ENCODE peak calls at places on chromosomes 5 and 9, in nine cellular contexts. R is AG08396; D is pancreas; F is psoas muscle; Q is stimulated activated CD8-positive, alpha-beta memory T cell treated with anti-CD3 and anti-CD28 coated beads, Interleukin-12 subunit alpha, Interleukin-12 subunit beta, amount 100 ng/mL, for 4 hours; E is CD4-positive, alpha-beta T cell; C is GOT3; I is NB4; X is natural killer cell. Z is an unnamed sample.

GRCh38 chr9:109417585-109418544 is 80.2 kb downstream of the PTPN3 start:
- DNase-seq in R (no peak), D (no peak), F (peak; percentile 25), Q (no peak), E (no peak), C (no peak), I (peak; percentile 71), X (no peak), Z (no peak)

GRCh38 chr9:111634860-111635259 is 3.7 kb downstream of the DNAJC25 start:
- DNase-seq in R (no peak), D (no peak), F (no peak), Q (no peak), E (no peak), C (no peak), I (no peak), X (no peak), Z (no peak)

GRCh38 chr9:86075132-86075807 is 24.1 kb downstream of the GOLM1 start:
- DNase-seq in R (no peak), D (no peak), F (no peak), Q (no peak), E (no peak), C (no peak), I (no peak), X (peak; percentile 29), Z (no peak)

GRCh38 chr5:471750-472058 is 28.7 kb downstream of the EXOC3 start:
- DNase-seq in R (no peak), D (no peak), F (no peak), Q (no peak), E (no peak), C (no peak), I (peak; percentile 62), X (no peak), Z (no peak)

GRCh38 chr5:143134269-143134668 is 269.2 kb downstream of the NR3C1 start:
- DNase-seq in R (no peak), D (no peak), F (no peak), Q (no peak), E (no peak), C (no peak), I (no peak), X (no peak), Z (no peak)

GRCh38 chr9:85960688-85961093 is 19.7 kb downstream of the NAA35 start:
- DNase-seq in R (peak; percentile 5), D (no peak), F (no peak), Q (no peak), E (no peak), C (no peak), I (no peak), X (no peak), Z (no peak)

GRCh38 chr5:118791986-118792734 is 196.2 kb downstream of the DTWD2 start:
- DNase-seq in R (peak; percentile 57), D (no peak), F (no peak), Q (no peak), E (no peak), C (no peak), I (peak; percentile 68), X (no peak), Z (no peak)

GRCh38 chr9:15299374-15299939 is 7.6 kb downstream of the TTC39B start:
- DNase-seq in R (no peak), D (no peak), F (no peak), Q (peak; percentile 28), E (peak; percentile 50), C (no peak), I (no peak), X (peak; percentile 43), Z (peak; percentile 44)

GRCh38 chr9:27539479-27540441 is 10.1 kb upstream of the MOB3B start:
- DNase-seq in R (peak; percentile 45), D (no peak), F (peak; percentile 32), Q (no peak), E (no peak), C (no peak), I (peak; percentile 25), X (no peak), Z (no peak)

GRCh38 chr5:145178667-145179523 is 656.2 kb downstream of the PRELID2 start:
- DNase-seq in R (no peak), D (no peak), F (no peak), Q (no peak), E (no peak), C (no peak), I (no peak), X (no peak), Z (no peak)

GRCh38 chr9:114238919-114239879 is 83.7 kb upstream of the ORM1 start:
- DNase-seq in R (peak; percentile 57), D (no peak), F (no peak), Q (no peak), E (no peak), C (no peak), I (peak; percentile 56), X (no peak), Z (no peak)

GRCh38 chr9:128719919-128720605 is 3.9 kb downstream of the ZDHHC12 start:
- DNase-seq in R (no peak), D (no peak), F (no peak), Q (no peak), E (no peak), C (no peak), I (no peak), X (no peak), Z (no peak)

GRCh38 chr9:114389612-114390368 is 2.0 kb upstream of the AKNA start:
- DNase-seq in R (no peak), D (no peak), F (no peak), Q (no peak), E (no peak), C (no peak), I (peak; percentile 44), X (peak; percentile 29), Z (peak; percentile 26)

GRCh38 chr5:172159016-172159415 is 29.0 kb downstream of the STK10 start:
- DNase-seq in R (no peak), D (no peak), F (no peak), Q (no peak), E (no peak), C (no peak), I (no peak), X (no peak), Z (no peak)

GRCh38 chr9:34995288-34996060 is 5.9 kb downstream of the DNAJB5 start:
- DNase-seq in R (peak; percentile 14), D (no peak), F (peak; percentile 38), Q (no peak), E (no peak), C (no peak), I (peak; percentile 81), X (no peak), Z (no peak)

GRCh38 chr9:107566596-107566995 is 77.0 kb upstream of the KLF4 start:
- DNase-seq in R (no peak), D (no peak), F (no peak), Q (no peak), E (no peak), C (no peak), I (no peak), X (no peak), Z (no peak)

GRCh38 chr5:76601470-76601869 is 21.7 kb downstream of the F2RL2 start:
- DNase-seq in R (peak; percentile 57), D (no peak), F (no peak), Q (no peak), E (no peak), C (no peak), I (peak; percentile 61), X (no peak), Z (peak; percentile 19)

GRCh38 chr5:122354293-122354692 is 42.3 kb downstream of the SNCAIP start:
- DNase-seq in R (no peak), D (no peak), F (no peak), Q (no peak), E (no peak), C (no peak), I (no peak), X (no peak), Z (no peak)

GRCh38 chr9:101376117-101376866 is 8.5 kb downstream of the BAAT start:
- DNase-seq in R (peak; percentile 2), D (no peak), F (no peak), Q (no peak), E (no peak), C (no peak), I (no peak), X (no peak), Z (no peak)

GRCh38 chr5:96432245-96433065 is 593 bp downstream of the PCSK1 start:
- DNase-seq in R (no peak), D (peak; percentile 65), F (no peak), Q (no peak), E (no peak), C (no peak), I (no peak), X (no peak), Z (no peak)

GRCh38 chr5:116044073-116044472 is 11.8 kb downstream of the ARL14EPL start:
- DNase-seq in R (no peak), D (no peak), F (no peak), Q (no peak), E (no peak), C (no peak), I (no peak), X (no peak), Z (no peak)

GRCh38 chr9:17744786-17745185 is 165.9 kb downstream of the SH3GL2 start:
- DNase-seq in R (no peak), D (no peak), F (no peak), Q (no peak), E (no peak), C (no peak), I (peak; percentile 40), X (no peak), Z (no peak)

GRCh38 chr5:160649304-160649703 is 202.7 kb downstream of the ATP10B start:
- DNase-seq in R (no peak), D (no peak), F (no peak), Q (no peak), E (no peak), C (no peak), I (peak; percentile 21), X (no peak), Z (no peak)

GRCh38 chr9:129378241-129378661 is 200.2 kb upstream of the IER5L start:
- DNase-seq in R (no peak), D (peak; percentile 50), F (no peak), Q (no peak), E (no peak), C (no peak), I (no peak), X (no peak), Z (no peak)

GRCh38 chr9:96751815-96752214 is 26.1 kb downstream of the ZNF510 start:
- DNase-seq in R (no peak), D (no peak), F (no peak), Q (no peak), E (no peak), C (no peak), I (no peak), X (no peak), Z (no peak)

GRCh38 chr5:171537463-171537862 is 118.0 kb downstream of the FGF18 start:
- DNase-seq in R (no peak), D (no peak), F (no peak), Q (no peak), E (no peak), C (no peak), I (no peak), X (no peak), Z (no peak)

GRCh38 chr9:127131871-127132270 is 9.4 kb upstream of the ANGPTL2 start:
- DNase-seq in R (no peak), D (no peak), F (no peak), Q (no peak), E (no peak), C (no peak), I (no peak), X (no peak), Z (no peak)

GRCh38 chr9:126389958-126390357 is 63.3 kb downstream of the MVB12B start:
- DNase-seq in R (no peak), D (no peak), F (no peak), Q (no peak), E (no peak), C (no peak), I (peak; percentile 77), X (no peak), Z (no peak)

GRCh38 chr9:136858844-136859757 is 7.0 kb downstream of the MAMDC4 start:
- DNase-seq in R (peak; percentile 75), D (peak; percentile 90), F (peak; percentile 52), Q (no peak), E (no peak), C (no peak), I (no peak), X (no peak), Z (no peak)

GRCh38 chr5:179209359-179210150 is 135.7 kb downstream of the ADAMTS2 start:
- DNase-seq in R (peak; percentile 81), D (no peak), F (no peak), Q (no peak), E (no peak), C (no peak), I (no peak), X (no peak), Z (no peak)

GRCh38 chr9:132078369-132079356 is 1.0 kb downstream of the MED27 start:
- DNase-seq in R (no peak), D (no peak), F (peak; percentile 46), Q (no peak), E (peak; percentile 10), C (no peak), I (no peak), X (peak; percentile 15), Z (peak; percentile 9)